ENCODE peak calls at places on chromosomes 13 and 19, in eight cellular contexts. One of them, this sample, is unnamed.

GRCh38 chr19:4373601-4374441 is 26.5 kb downstream of the SH3GL1 start:
- DNase-seq in fibroblast of pulmonary artery: peak; percentile 45
- DNase-seq in posterior cingulate gyrus: no peak
- DNase-seq in CD4-positive, CD25-positive, alpha-beta regulatory T cell: no peak
- DNase-seq in neural progenitor cell: no peak
- DNase-seq in choroid plexus epithelial cell: no peak
- DNase-seq in nephron progenitor cell: no peak
- DNase-seq in activated CD4-positive, alpha-beta T cell treated with anti-CD3 and anti-CD28 coated beads for 48 hours: no peak
- DNase-seq in this sample: no peak

GRCh38 chr13:26498524-26499208 is 58.8 kb upstream of the WASF3 start:
- DNase-seq in nephron progenitor cell: no peak
- DNase-seq in neural progenitor cell: no peak
- DNase-seq in fibroblast of pulmonary artery: peak; percentile 14
- DNase-seq in activated CD4-positive, alpha-beta T cell treated with anti-CD3 and anti-CD28 coated beads for 48 hours: no peak
- DNase-seq in CD4-positive, CD25-positive, alpha-beta regulatory T cell: no peak
- DNase-seq in choroid plexus epithelial cell: peak; percentile 44
- DNase-seq in posterior cingulate gyrus: no peak
- DNase-seq in this sample: no peak

GRCh38 chr13:36192166-36192565 is 22.2 kb downstream of the SOHLH2 start:
- DNase-seq in activated CD4-positive, alpha-beta T cell treated with anti-CD3 and anti-CD28 coated beads for 48 hours: no peak
- DNase-seq in fibroblast of pulmonary artery: peak; percentile 7
- DNase-seq in neural progenitor cell: no peak
- DNase-seq in CD4-positive, CD25-positive, alpha-beta regulatory T cell: no peak
- DNase-seq in nephron progenitor cell: no peak
- DNase-seq in posterior cingulate gyrus: no peak
- DNase-seq in choroid plexus epithelial cell: no peak
- DNase-seq in this sample: no peak

GRCh38 chr13:93672996-93673395 is 446.4 kb downstream of the GPC6 start:
- DNase-seq in fibroblast of pulmonary artery: no peak
- DNase-seq in activated CD4-positive, alpha-beta T cell treated with anti-CD3 and anti-CD28 coated beads for 48 hours: no peak
- DNase-seq in choroid plexus epithelial cell: no peak
- DNase-seq in neural progenitor cell: no peak
- DNase-seq in CD4-positive, CD25-positive, alpha-beta regulatory T cell: no peak
- DNase-seq in nephron progenitor cell: no peak
- DNase-seq in posterior cingulate gyrus: no peak
- DNase-seq in this sample: no peak

GRCh38 chr13:109835321-109835720 is 48.9 kb upstream of the IRS2 start:
- DNase-seq in fibroblast of pulmonary artery: peak; percentile 4
- DNase-seq in posterior cingulate gyrus: no peak
- DNase-seq in CD4-positive, CD25-positive, alpha-beta regulatory T cell: no peak
- DNase-seq in neural progenitor cell: no peak
- DNase-seq in activated CD4-positive, alpha-beta T cell treated with anti-CD3 and anti-CD28 coated beads for 48 hours: no peak
- DNase-seq in nephron progenitor cell: no peak
- DNase-seq in choroid plexus epithelial cell: peak; percentile 10
- DNase-seq in this sample: peak; percentile 32

GRCh38 chr19:1224047-1224825 is 13.6 kb downstream of the CBARP start:
- DNase-seq in neural progenitor cell: no peak
- DNase-seq in fibroblast of pulmonary artery: no peak
- DNase-seq in nephron progenitor cell: no peak
- DNase-seq in posterior cingulate gyrus: no peak
- DNase-seq in activated CD4-positive, alpha-beta T cell treated with anti-CD3 and anti-CD28 coated beads for 48 hours: no peak
- DNase-seq in CD4-positive, CD25-positive, alpha-beta regulatory T cell: no peak
- DNase-seq in choroid plexus epithelial cell: no peak
- DNase-seq in this sample: no peak

GRCh38 chr19:9498183-9498902 is at the start of gene ZNF560:
- DNase-seq in CD4-positive, CD25-positive, alpha-beta regulatory T cell: no peak
- DNase-seq in choroid plexus epithelial cell: peak; percentile 13
- DNase-seq in fibroblast of pulmonary artery: peak; percentile 27
- DNase-seq in activated CD4-positive, alpha-beta T cell treated with anti-CD3 and anti-CD28 coated beads for 48 hours: peak; percentile 46
- DNase-seq in nephron progenitor cell: no peak
- DNase-seq in posterior cingulate gyrus: no peak
- DNase-seq in neural progenitor cell: no peak
- DNase-seq in this sample: peak; percentile 49

GRCh38 chr19:10395003-10395402 is 8.3 kb downstream of the CDC37 start:
- DNase-seq in nephron progenitor cell: no peak
- DNase-seq in activated CD4-positive, alpha-beta T cell treated with anti-CD3 and anti-CD28 coated beads for 48 hours: no peak
- DNase-seq in fibroblast of pulmonary artery: no peak
- DNase-seq in CD4-positive, CD25-positive, alpha-beta regulatory T cell: no peak
- DNase-seq in choroid plexus epithelial cell: no peak
- DNase-seq in posterior cingulate gyrus: no peak
- DNase-seq in neural progenitor cell: no peak
- DNase-seq in this sample: no peak

GRCh38 chr19:13463296-13463695 is 43.0 kb downstream of the CACNA1A start:
- DNase-seq in CD4-positive, CD25-positive, alpha-beta regulatory T cell: peak; percentile 0
- DNase-seq in neural progenitor cell: peak; percentile 81
- DNase-seq in choroid plexus epithelial cell: peak; percentile 0
- DNase-seq in activated CD4-positive, alpha-beta T cell treated with anti-CD3 and anti-CD28 coated beads for 48 hours: peak; percentile 25
- DNase-seq in fibroblast of pulmonary artery: peak; percentile 14
- DNase-seq in nephron progenitor cell: peak; percentile 85
- DNase-seq in posterior cingulate gyrus: no peak
- DNase-seq in this sample: no peak

GRCh38 chr19:18853755-18854427 is 22.1 kb downstream of the UPF1 start:
- DNase-seq in fibroblast of pulmonary artery: no peak
- DNase-seq in nephron progenitor cell: no peak
- DNase-seq in activated CD4-positive, alpha-beta T cell treated with anti-CD3 and anti-CD28 coated beads for 48 hours: no peak
- DNase-seq in neural progenitor cell: no peak
- DNase-seq in posterior cingulate gyrus: peak; percentile 65
- DNase-seq in choroid plexus epithelial cell: no peak
- DNase-seq in CD4-positive, CD25-positive, alpha-beta regulatory T cell: no peak
- DNase-seq in this sample: no peak

GRCh38 chr19:13952154-13953020 is at the start of gene DCAF15:
- DNase-seq in fibroblast of pulmonary artery: peak; percentile 100
- DNase-seq in posterior cingulate gyrus: peak; percentile 100
- DNase-seq in CD4-positive, CD25-positive, alpha-beta regulatory T cell: peak; percentile 100
- DNase-seq in nephron progenitor cell: peak; percentile 98
- DNase-seq in neural progenitor cell: peak; percentile 100
- DNase-seq in activated CD4-positive, alpha-beta T cell treated with anti-CD3 and anti-CD28 coated beads for 48 hours: peak; percentile 99
- DNase-seq in choroid plexus epithelial cell: peak; percentile 100
- DNase-seq in this sample: peak; percentile 99

GRCh38 chr13:40533072-40533471 is 133.4 kb downstream of the FOXO1 start:
- DNase-seq in nephron progenitor cell: no peak
- DNase-seq in activated CD4-positive, alpha-beta T cell treated with anti-CD3 and anti-CD28 coated beads for 48 hours: no peak
- DNase-seq in choroid plexus epithelial cell: no peak
- DNase-seq in posterior cingulate gyrus: no peak
- DNase-seq in neural progenitor cell: no peak
- DNase-seq in fibroblast of pulmonary artery: no peak
- DNase-seq in CD4-positive, CD25-positive, alpha-beta regulatory T cell: no peak
- DNase-seq in this sample: no peak

GRCh38 chr19:30153326-30154210 is 211.5 kb downstream of the URI1 start:
- DNase-seq in choroid plexus epithelial cell: no peak
- DNase-seq in nephron progenitor cell: no peak
- DNase-seq in CD4-positive, CD25-positive, alpha-beta regulatory T cell: no peak
- DNase-seq in activated CD4-positive, alpha-beta T cell treated with anti-CD3 and anti-CD28 coated beads for 48 hours: no peak
- DNase-seq in posterior cingulate gyrus: no peak
- DNase-seq in neural progenitor cell: no peak
- DNase-seq in fibroblast of pulmonary artery: no peak
- DNase-seq in this sample: no peak

GRCh38 chr19:51505904-51506303 is 4.3 kb upstream of the SIGLEC12 start:
- DNase-seq in fibroblast of pulmonary artery: no peak
- DNase-seq in activated CD4-positive, alpha-beta T cell treated with anti-CD3 and anti-CD28 coated beads for 48 hours: no peak
- DNase-seq in CD4-positive, CD25-positive, alpha-beta regulatory T cell: no peak
- DNase-seq in neural progenitor cell: no peak
- DNase-seq in nephron progenitor cell: no peak
- DNase-seq in choroid plexus epithelial cell: no peak
- DNase-seq in posterior cingulate gyrus: no peak
- DNase-seq in this sample: no peak

GRCh38 chr19:16951529-16951928 is 62.7 kb downstream of the F2RL3 start:
- DNase-seq in CD4-positive, CD25-positive, alpha-beta regulatory T cell: no peak
- DNase-seq in activated CD4-positive, alpha-beta T cell treated with anti-CD3 and anti-CD28 coated beads for 48 hours: no peak
- DNase-seq in choroid plexus epithelial cell: no peak
- DNase-seq in fibroblast of pulmonary artery: no peak
- DNase-seq in nephron progenitor cell: no peak
- DNase-seq in posterior cingulate gyrus: no peak
- DNase-seq in neural progenitor cell: no peak
- DNase-seq in this sample: no peak

GRCh38 chr19:54473071-54473941 is at the start of gene CDC42EP5:
- DNase-seq in posterior cingulate gyrus: no peak
- DNase-seq in fibroblast of pulmonary artery: peak; percentile 90
- DNase-seq in choroid plexus epithelial cell: peak; percentile 92
- DNase-seq in neural progenitor cell: peak; percentile 32
- DNase-seq in CD4-positive, CD25-positive, alpha-beta regulatory T cell: no peak
- DNase-seq in nephron progenitor cell: peak; percentile 70
- DNase-seq in activated CD4-positive, alpha-beta T cell treated with anti-CD3 and anti-CD28 coated beads for 48 hours: no peak
- DNase-seq in this sample: peak; percentile 78

GRCh38 chr13:84661718-84662117 is 779.4 kb upstream of the SLITRK1 start:
- DNase-seq in fibroblast of pulmonary artery: no peak
- DNase-seq in choroid plexus epithelial cell: no peak
- DNase-seq in posterior cingulate gyrus: no peak
- DNase-seq in nephron progenitor cell: no peak
- DNase-seq in activated CD4-positive, alpha-beta T cell treated with anti-CD3 and anti-CD28 coated beads for 48 hours: no peak
- DNase-seq in neural progenitor cell: no peak
- DNase-seq in CD4-positive, CD25-positive, alpha-beta regulatory T cell: no peak
- DNase-seq in this sample: no peak

GRCh38 chr19:37977992-37978391 is 71.0 kb downstream of the SIPA1L3 start:
- DNase-seq in fibroblast of pulmonary artery: peak; percentile 67
- DNase-seq in posterior cingulate gyrus: no peak
- DNase-seq in choroid plexus epithelial cell: peak; percentile 80
- DNase-seq in nephron progenitor cell: no peak
- DNase-seq in neural progenitor cell: peak; percentile 73
- DNase-seq in activated CD4-positive, alpha-beta T cell treated with anti-CD3 and anti-CD28 coated beads for 48 hours: no peak
- DNase-seq in CD4-positive, CD25-positive, alpha-beta regulatory T cell: no peak
- DNase-seq in this sample: peak; percentile 62

GRCh38 chr13:34201050-34201913 is 383.3 kb downstream of the RFC3 start:
- DNase-seq in nephron progenitor cell: no peak
- DNase-seq in activated CD4-positive, alpha-beta T cell treated with anti-CD3 and anti-CD28 coated beads for 48 hours: no peak
- DNase-seq in posterior cingulate gyrus: no peak
- DNase-seq in neural progenitor cell: no peak
- DNase-seq in fibroblast of pulmonary artery: peak; percentile 83
- DNase-seq in choroid plexus epithelial cell: peak; percentile 76
- DNase-seq in CD4-positive, CD25-positive, alpha-beta regulatory T cell: no peak
- DNase-seq in this sample: peak; percentile 94

GRCh38 chr13:42875448-42876269 is 94.3 kb downstream of the FAM216B start:
- DNase-seq in activated CD4-positive, alpha-beta T cell treated with anti-CD3 and anti-CD28 coated beads for 48 hours: no peak
- DNase-seq in nephron progenitor cell: peak; percentile 13
- DNase-seq in neural progenitor cell: peak; percentile 76
- DNase-seq in posterior cingulate gyrus: no peak
- DNase-seq in fibroblast of pulmonary artery: peak; percentile 83
- DNase-seq in choroid plexus epithelial cell: peak; percentile 85
- DNase-seq in CD4-positive, CD25-positive, alpha-beta regulatory T cell: no peak
- DNase-seq in this sample: peak; percentile 79

GRCh38 chr13:98585946-98586345 is 9.0 kb upstream of the STK24 start:
- DNase-seq in posterior cingulate gyrus: no peak
- DNase-seq in CD4-positive, CD25-positive, alpha-beta regulatory T cell: no peak
- DNase-seq in activated CD4-positive, alpha-beta T cell treated with anti-CD3 and anti-CD28 coated beads for 48 hours: no peak
- DNase-seq in nephron progenitor cell: no peak
- DNase-seq in choroid plexus epithelial cell: no peak
- DNase-seq in neural progenitor cell: no peak
- DNase-seq in fibroblast of pulmonary artery: no peak
- DNase-seq in this sample: no peak

GRCh38 chr19:51158474-51159129 is 16.5 kb downstream of the SIGLEC7 start:
- DNase-seq in nephron progenitor cell: peak; percentile 72
- DNase-seq in posterior cingulate gyrus: no peak
- DNase-seq in fibroblast of pulmonary artery: peak; percentile 42
- DNase-seq in activated CD4-positive, alpha-beta T cell treated with anti-CD3 and anti-CD28 coated beads for 48 hours: peak; percentile 92
- DNase-seq in choroid plexus epithelial cell: peak; percentile 49
- DNase-seq in neural progenitor cell: peak; percentile 69
- DNase-seq in CD4-positive, CD25-positive, alpha-beta regulatory T cell: peak; percentile 81
- DNase-seq in this sample: peak; percentile 24

GRCh38 chr13:76965759-76966421 is 17.6 kb downstream of the ACOD1 start:
- DNase-seq in activated CD4-positive, alpha-beta T cell treated with anti-CD3 and anti-CD28 coated beads for 48 hours: no peak
- DNase-seq in neural progenitor cell: no peak
- DNase-seq in fibroblast of pulmonary artery: peak; percentile 84
- DNase-seq in posterior cingulate gyrus: no peak
- DNase-seq in nephron progenitor cell: no peak
- DNase-seq in choroid plexus epithelial cell: peak; percentile 93
- DNase-seq in CD4-positive, CD25-positive, alpha-beta regulatory T cell: no peak
- DNase-seq in this sample: peak; percentile 93

GRCh38 chr13:25803626-25804025 is 248.2 kb downstream of the SHISA2 start:
- DNase-seq in CD4-positive, CD25-positive, alpha-beta regulatory T cell: no peak
- DNase-seq in fibroblast of pulmonary artery: no peak
- DNase-seq in activated CD4-positive, alpha-beta T cell treated with anti-CD3 and anti-CD28 coated beads for 48 hours: no peak
- DNase-seq in nephron progenitor cell: no peak
- DNase-seq in neural progenitor cell: no peak
- DNase-seq in choroid plexus epithelial cell: no peak
- DNase-seq in posterior cingulate gyrus: no peak
- DNase-seq in this sample: no peak

GRCh38 chr13:19053561-19053960 is 128.1 kb downstream of the TUBA3C start:
- DNase-seq in posterior cingulate gyrus: no peak
- DNase-seq in fibroblast of pulmonary artery: no peak
- DNase-seq in activated CD4-positive, alpha-beta T cell treated with anti-CD3 and anti-CD28 coated beads for 48 hours: no peak
- DNase-seq in neural progenitor cell: no peak
- DNase-seq in CD4-positive, CD25-positive, alpha-beta regulatory T cell: no peak
- DNase-seq in choroid plexus epithelial cell: no peak
- DNase-seq in nephron progenitor cell: no peak
- DNase-seq in this sample: no peak

GRCh38 chr19:9935409-9936062 is 779 bp downstream of the OLFM2 start:
- DNase-seq in neural progenitor cell: peak; percentile 25
- DNase-seq in activated CD4-positive, alpha-beta T cell treated with anti-CD3 and anti-CD28 coated beads for 48 hours: no peak
- DNase-seq in choroid plexus epithelial cell: no peak
- DNase-seq in fibroblast of pulmonary artery: no peak
- DNase-seq in nephron progenitor cell: no peak
- DNase-seq in posterior cingulate gyrus: peak; percentile 55
- DNase-seq in CD4-positive, CD25-positive, alpha-beta regulatory T cell: no peak
- DNase-seq in this sample: no peak

This sample was measured in amniotic epithelial cell.